ENCODE peak calls at places on chromosomes 3 and 15, in five cellular contexts. Z, P, R, L and V are unnamed samples.

GRCh38 chr15:70762469-70763119 is 764 bp downstream of the UACA start:
- DNase-seq in Z (peak; percentile 37), P (peak; percentile 61), R (peak; percentile 61), L (peak; percentile 65), V (peak; percentile 23)

GRCh38 chr3:45084820-45085816 is 59.0 kb downstream of the CLEC3B start:
- DNase-seq in Z (no peak), P (peak; percentile 89), R (no peak), L (no peak), V (no peak)

GRCh38 chr15:73753250-73754130 is at the start of gene INSYN1:
- DNase-seq in Z (peak; percentile 55), P (no peak), R (peak; percentile 44), L (no peak), V (peak; percentile 75)

GRCh38 chr3:134449277-134449676 is 36.5 kb downstream of the ANAPC13 start:
- DNase-seq in Z (no peak), P (peak; percentile 54), R (no peak), L (no peak), V (no peak)

GRCh38 chr3:158381274-158381868 is 189.6 kb upstream of the MLF1 start:
- DNase-seq in Z (no peak), P (no peak), R (no peak), L (no peak), V (no peak)

GRCh38 chr3:127490271-127491023 is 100.1 kb downstream of the TPRA1 start:
- DNase-seq in Z (no peak), P (no peak), R (no peak), L (no peak), V (no peak)

GRCh38 chr3:50645378-50645777 is 28.4 kb downstream of the MAPKAPK3 start:
- DNase-seq in Z (no peak), P (no peak), R (no peak), L (no peak), V (no peak)

GRCh38 chr3:99938270-99938955 is 120.8 kb downstream of the CMSS1 start:
- DNase-seq in Z (no peak), P (peak; percentile 28), R (no peak), L (no peak), V (no peak)

GRCh38 chr3:185362850-185363661 is at the start of gene MAP3K13:
- DNase-seq in Z (peak; percentile 87), P (peak; percentile 97), R (peak; percentile 81), L (no peak), V (peak; percentile 68)

GRCh38 chr15:73897441-73898261 is 24.3 kb downstream of the TBC1D21 start:
- DNase-seq in Z (peak; percentile 44), P (peak; percentile 84), R (peak; percentile 44), L (peak; percentile 26), V (peak; percentile 63)

GRCh38 chr15:67135494-67135893 is 70.1 kb downstream of the SMAD3 start:
- DNase-seq in Z (no peak), P (no peak), R (no peak), L (no peak), V (no peak)

GRCh38 chr15:69980311-69981059 is 117.2 kb downstream of the TLE3 start:
- DNase-seq in Z (no peak), P (no peak), R (no peak), L (no peak), V (no peak)

GRCh38 chr15:65752151-65752700 is 39.9 kb downstream of the DENND4A start:
- DNase-seq in Z (no peak), P (peak; percentile 14), R (no peak), L (no peak), V (no peak)

GRCh38 chr3:31364711-31365110 is 168.0 kb upstream of the STT3B start:
- DNase-seq in Z (no peak), P (peak; percentile 72), R (no peak), L (no peak), V (no peak)

GRCh38 chr3:122362026-122362425 is 21.0 kb downstream of the MIX23 start:
- DNase-seq in Z (no peak), P (no peak), R (no peak), L (no peak), V (no peak)

GRCh38 chr3:44232407-44232806 is 9.3 kb upstream of the TOPAZ1 start:
- DNase-seq in Z (no peak), P (no peak), R (no peak), L (no peak), V (no peak)

GRCh38 chr15:62253294-62253693 is 88.2 kb upstream of the C2CD4B start:
- DNase-seq in Z (no peak), P (no peak), R (no peak), L (no peak), V (no peak)

GRCh38 chr3:171461087-171461917 is 1.1 kb upstream of the TNIK start:
- DNase-seq in Z (no peak), P (peak; percentile 30), R (no peak), L (peak; percentile 6), V (no peak)

GRCh38 chr3:134253475-134254231 is 3.0 kb upstream of the RYK start:
- DNase-seq in Z (no peak), P (no peak), R (no peak), L (no peak), V (no peak)